ENCODE peak calls at places on chromosomes 7 and 10, in eight cellular contexts. K, U, O, P, Y, F, A and T are unnamed samples.

GRCh38 chr7:152751449-152752141 is 8.0 kb upstream of the ACTR3B start:
- DNase-seq in K (no peak), U (peak), O (no peak), P (no peak), Y (no peak), F (no peak), A (no peak), T (no peak)

GRCh38 chr7:126988022-126988421 is 264.7 kb downstream of the GRM8 start:
- DNase-seq in K (no peak), U (no peak), O (no peak), P (no peak), Y (no peak), F (no peak), A (no peak), T (no peak)

GRCh38 chr10:87702260-87702972 is 42.7 kb downstream of the PAPSS2 start:
- DNase-seq in K (no peak), U (no peak), O (no peak), P (no peak), Y (no peak), F (no peak), A (no peak), T (no peak)

GRCh38 chr7:139180700-139181311 is 50.2 kb upstream of the UBN2 start:
- DNase-seq in K (no peak), U (no peak), O (no peak), P (no peak), Y (peak), F (no peak), A (no peak), T (no peak)

GRCh38 chr10:97687785-97688781 is 1.0 kb upstream of the AVPI1 start:
- DNase-seq in K (no peak), U (no peak), O (peak), P (no peak), Y (peak), F (no peak), A (no peak), T (no peak)

GRCh38 chr7:51278797-51279196 is 37.8 kb downstream of the COBL start:
- DNase-seq in K (no peak), U (no peak), O (no peak), P (no peak), Y (no peak), F (no peak), A (no peak), T (no peak)

GRCh38 chr7:24049296-24049695 is 234.7 kb upstream of the NPY start:
- DNase-seq in K (no peak), U (no peak), O (no peak), P (no peak), Y (no peak), F (no peak), A (no peak), T (no peak)

GRCh38 chr7:151838861-151839381 is 38.0 kb downstream of the PRKAG2 start:
- DNase-seq in K (no peak), U (peak), O (no peak), P (no peak), Y (no peak), F (peak), A (no peak), T (peak)

GRCh38 chr10:91879514-91880170 is 29.6 kb downstream of the FGFBP3 start:
- DNase-seq in K (no peak), U (no peak), O (no peak), P (no peak), Y (no peak), F (no peak), A (no peak), T (no peak)

GRCh38 chr7:135650831-135651573 is 11.3 kb upstream of the STMP1 start:
- DNase-seq in K (no peak), U (no peak), O (no peak), P (no peak), Y (peak), F (no peak), A (peak), T (no peak)

GRCh38 chr7:6273380-6273837 is 985 bp upstream of the CYTH3 start:
- DNase-seq in K (no peak), U (no peak), O (peak), P (no peak), Y (no peak), F (no peak), A (peak), T (no peak)

GRCh38 chr10:86770412-86770960 is 14.1 kb downstream of the BMPR1A start:
- DNase-seq in K (no peak), U (no peak), O (no peak), P (no peak), Y (peak), F (no peak), A (no peak), T (no peak)

GRCh38 chr7:132443776-132444520 is 132.3 kb downstream of the PLXNA4 start:
- DNase-seq in K (no peak), U (no peak), O (no peak), P (no peak), Y (no peak), F (no peak), A (no peak), T (no peak)

GRCh38 chr7:116089293-116089692 is 58.7 kb upstream of the TFEC start:
- DNase-seq in K (no peak), U (no peak), O (no peak), P (no peak), Y (peak), F (no peak), A (no peak), T (no peak)

GRCh38 chr7:92259610-92260247 is 14.0 kb downstream of the ANKIB1 start:
- DNase-seq in K (no peak), U (no peak), O (no peak), P (no peak), Y (no peak), F (no peak), A (no peak), T (no peak)

GRCh38 chr7:76515999-76516443 is 5.7 kb downstream of the UPK3B start:
- DNase-seq in K (no peak), U (peak), O (no peak), P (no peak), Y (peak), F (no peak), A (peak), T (peak)

GRCh38 chr7:130741336-130741995 is 7.5 kb upstream of the KLF14 start:
- DNase-seq in K (no peak), U (no peak), O (no peak), P (no peak), Y (no peak), F (no peak), A (no peak), T (no peak)